ENCODE peak calls at places on chromosomes 2 and 18, in six cellular contexts. N is body of pancreas, K is tibial nerve, Z is IMR-90, D is Peyer's patch, E is transverse colon. M is an unnamed sample.

GRCh38 chr18:50977037-50977760 is 9.4 kb downstream of the ELAC1 start:
- DNase-seq in N (no peak), K (no peak), Z (no peak), D (no peak), E (no peak), M (no peak)

GRCh38 chr18:29164020-29164706 is 987.2 kb upstream of the CDH2 start:
- DNase-seq in N (no peak), K (no peak), Z (peak; percentile 96), D (no peak), E (no peak), M (no peak)

GRCh38 chr2:216078776-216079175 is 2.8 kb downstream of the PECR start:
- DNase-seq in N (no peak), K (no peak), Z (no peak), D (no peak), E (no peak), M (no peak)

GRCh38 chr2:73258186-73258912 is 24.2 kb downstream of the CCT7 start:
- DNase-seq in N (no peak), K (no peak), Z (no peak), D (no peak), E (no peak), M (no peak)

GRCh38 chr2:136081582-136082210 is 36.3 kb downstream of the CXCR4 start:
- DNase-seq in N (no peak), K (no peak), Z (no peak), D (no peak), E (no peak), M (no peak)

GRCh38 chr18:68564348-68564747 is 150.6 kb downstream of the TMX3 start:
- DNase-seq in N (no peak), K (no peak), Z (no peak), D (no peak), E (no peak), M (no peak)

GRCh38 chr2:67717692-67718091 is 320.6 kb downstream of the ETAA1 start:
- DNase-seq in N (no peak), K (no peak), Z (no peak), D (no peak), E (no peak), M (no peak)

GRCh38 chr18:34354351-34354750 is 129.6 kb upstream of the NOL4 start:
- DNase-seq in N (no peak), K (no peak), Z (no peak), D (no peak), E (no peak), M (no peak)

GRCh38 chr2:112229365-112229764 is 25.5 kb downstream of the ZC3H8 start:
- DNase-seq in N (peak; percentile 86), K (no peak), Z (no peak), D (no peak), E (no peak), M (no peak)

GRCh38 chr2:17245921-17246320 is 272.3 kb downstream of the RAD51AP2 start:
- DNase-seq in N (no peak), K (no peak), Z (no peak), D (no peak), E (no peak), M (no peak)

GRCh38 chr2:96163768-96164429 is 18.7 kb upstream of the DUSP2 start:
- DNase-seq in N (peak; percentile 21), K (no peak), Z (no peak), D (peak; percentile 93), E (peak; percentile 55), M (no peak)

GRCh38 chr18:60060578-60060977 is 160.8 kb downstream of the PMAIP1 start:
- DNase-seq in N (no peak), K (no peak), Z (no peak), D (no peak), E (no peak), M (no peak)

GRCh38 chr2:79580175-79580574 is 67.3 kb downstream of the CTNNA2 start:
- DNase-seq in N (no peak), K (no peak), Z (no peak), D (no peak), E (no peak), M (peak; percentile 46)

GRCh38 chr2:23509593-23510295 is 124.8 kb downstream of the KLHL29 start:
- DNase-seq in N (no peak), K (no peak), Z (no peak), D (no peak), E (no peak), M (no peak)

GRCh38 chr18:28711096-28711495 is 534.2 kb upstream of the CDH2 start:
- DNase-seq in N (no peak), K (no peak), Z (no peak), D (no peak), E (no peak), M (no peak)

GRCh38 chr2:219570194-219570923 is 980 bp downstream of the OBSL1 start:
- DNase-seq in N (peak; percentile 54), K (no peak), Z (peak; percentile 19), D (no peak), E (peak; percentile 23), M (no peak)

GRCh38 chr2:223865124-223865523 is 27.7 kb upstream of the AP1S3 start:
- DNase-seq in N (no peak), K (no peak), Z (no peak), D (no peak), E (no peak), M (no peak)

GRCh38 chr2:130798472-130799221 is 38.1 kb upstream of the ARHGEF4 start:
- DNase-seq in N (peak; percentile 29), K (no peak), Z (no peak), D (no peak), E (no peak), M (peak; percentile 38)

GRCh38 chr2:323035-323434 is 35.1 kb upstream of the ALKAL2 start:
- DNase-seq in N (no peak), K (no peak), Z (no peak), D (no peak), E (no peak), M (no peak)

GRCh38 chr2:101083613-101084012 is 67.6 kb downstream of the TBC1D8 start:
- DNase-seq in N (no peak), K (no peak), Z (no peak), D (peak; percentile 65), E (no peak), M (no peak)

GRCh38 chr18:79903071-79903635 is 48.3 kb downstream of the SLC66A2 start:
- DNase-seq in N (no peak), K (no peak), Z (no peak), D (no peak), E (peak; percentile 7), M (no peak)

GRCh38 chr18:49094979-49095632 is 144.3 kb upstream of the SMAD7 start:
- DNase-seq in N (no peak), K (no peak), Z (peak; percentile 92), D (no peak), E (no peak), M (no peak)

GRCh38 chr2:160347269-160347863 is 146.2 kb downstream of the RBMS1 start:
- DNase-seq in N (no peak), K (no peak), Z (peak; percentile 46), D (no peak), E (no peak), M (no peak)

GRCh38 chr2:18171191-18172139 is 293.0 kb downstream of the KCNS3 start:
- DNase-seq in N (peak; percentile 32), K (no peak), Z (peak; percentile 65), D (peak; percentile 52), E (peak; percentile 8), M (peak; percentile 63)

GRCh38 chr18:7541835-7542234 is 25.3 kb upstream of the PTPRM start:
- DNase-seq in N (no peak), K (no peak), Z (no peak), D (no peak), E (no peak), M (no peak)

GRCh38 chr2:240622631-240623235 is 2.5 kb upstream of the GPR35 start:
- DNase-seq in N (peak; percentile 26), K (no peak), Z (no peak), D (peak; percentile 80), E (peak; percentile 48), M (no peak)

GRCh38 chr18:58349650-58350049 is 279.2 kb downstream of the ALPK2 start:
- DNase-seq in N (no peak), K (no peak), Z (no peak), D (no peak), E (no peak), M (no peak)

GRCh38 chr18:58348517-58348916 is 280.4 kb downstream of the ALPK2 start:
- DNase-seq in N (no peak), K (no peak), Z (no peak), D (no peak), E (no peak), M (no peak)

GRCh38 chr18:58348947-58349346 is 279.9 kb downstream of the ALPK2 start:
- DNase-seq in N (no peak), K (no peak), Z (no peak), D (no peak), E (no peak), M (peak; percentile 39)

GRCh38 chr18:58351776-58352175 is 277.1 kb downstream of the ALPK2 start:
- DNase-seq in N (no peak), K (no peak), Z (no peak), D (no peak), E (no peak), M (no peak)

DNA sequence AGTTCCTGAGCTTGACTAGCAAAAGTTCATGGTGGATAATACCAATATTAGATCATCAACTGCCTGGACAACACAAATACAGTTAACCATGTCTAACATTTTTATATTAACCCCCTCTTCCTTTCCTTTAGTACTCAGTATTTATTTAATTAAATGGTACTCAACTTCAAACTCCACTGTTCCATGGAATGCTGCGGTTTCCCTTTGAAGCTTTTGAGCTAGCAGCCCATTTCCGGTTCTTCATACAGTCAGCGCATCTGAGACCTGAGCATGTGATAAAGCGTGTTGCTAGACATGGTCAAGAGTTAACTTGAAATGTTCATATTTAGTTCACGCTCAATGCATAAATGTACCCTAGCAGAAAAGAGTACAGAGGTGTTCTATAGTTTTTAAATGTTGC is 278.4 kb downstream of the ALPK2 start:
- DNase-seq in N (no peak), K (no peak), Z (peak; percentile 58), D (no peak), E (no peak), M (no peak)
- H3K27ac ChIP-seq in N (no peak overlapping the region), K (no peak overlapping the region), Z (no peak overlapping the region), D (no peak overlapping the region), E (no peak overlapping the region), M (no peak overlapping the region)

GRCh38 chr2:25245141-25245540 is 76.8 kb upstream of the POMC start:
- DNase-seq in N (no peak), K (no peak), Z (no peak), D (no peak), E (no peak), M (no peak)
- H3K36me3 ChIP-seq in N (peaks cover 22% of the 10 kb centered on the region), K (peaks cover 85% of the 10 kb centered on the region), Z (peaks cover 69% of the 10 kb centered on the region), D (no peaks in the 10 kb centered on the region), E (peaks cover 56% of the 10 kb centered on the region), M (peaks cover 66% of the 10 kb centered on the region)

GRCh38 chr2:182521453-182522427 is 94.9 kb upstream of the PDE1A start:
- DNase-seq in N (no peak), K (no peak), Z (no peak), D (no peak), E (no peak), M (no peak)
- TF ChIP-seq CTCF in N (no peak), K (no peak), Z (no peak), D (no peak), E (no peak), M (no peak)

GRCh38 chr2:105764059-105764458 is 19.3 kb downstream of the NCK2 start:
- DNase-seq in N (no peak), K (no peak), Z (no peak), D (no peak), E (no peak), M (no peak)
- H3K27ac ChIP-seq in N (no peak overlapping the region), K (no peak overlapping the region), Z (no peak overlapping the region), D (no peak overlapping the region), E (no peak overlapping the region), M (no peak overlapping the region)

M was measured in lung.